ENCODE peak calls at places on chromosomes 7 and 10, in eight cellular contexts. One of them, this sample, is unnamed.
A peak's percentile ranks its signal among the peaks of the same experiment; 100 is the strongest.

GRCh38 chr10:44928462-44928861 is 17.3 kb downstream of the TMEM72 start:
- DNase-seq in tibial artery: no peak
- DNase-seq in fibroblast of lung: no peak
- DNase-seq in brain microvascular endothelial cell: no peak
- DNase-seq in H1: no peak
- DNase-seq in uterus: no peak
- DNase-seq in PC-9: no peak
- DNase-seq in cardiac muscle cell: no peak
- DNase-seq in this sample: no peak

GRCh38 chr7:78221961-78222751 is 423.6 kb downstream of the PHTF2 start:
- DNase-seq in uterus: no peak
- DNase-seq in cardiac muscle cell: no peak
- DNase-seq in brain microvascular endothelial cell: no peak
- DNase-seq in H1: no peak
- DNase-seq in tibial artery: no peak
- DNase-seq in fibroblast of lung: peak; percentile 58
- DNase-seq in PC-9: no peak
- DNase-seq in this sample: peak; percentile 10

GRCh38 chr7:151792671-151793070 is 84.2 kb downstream of the PRKAG2 start:
- DNase-seq in PC-9: no peak
- DNase-seq in tibial artery: no peak
- DNase-seq in cardiac muscle cell: no peak
- DNase-seq in fibroblast of lung: no peak
- DNase-seq in uterus: no peak
- DNase-seq in H1: no peak
- DNase-seq in brain microvascular endothelial cell: no peak
- DNase-seq in this sample: no peak

GRCh38 chr7:131692131-131692960 is 135.9 kb upstream of the PODXL start:
- DNase-seq in fibroblast of lung: peak; percentile 18
- DNase-seq in uterus: no peak
- DNase-seq in cardiac muscle cell: peak; percentile 79
- DNase-seq in brain microvascular endothelial cell: peak; percentile 52
- DNase-seq in H1: peak; percentile 53
- DNase-seq in tibial artery: no peak
- DNase-seq in PC-9: peak; percentile 54
- DNase-seq in this sample: peak; percentile 36

GRCh38 chr7:84675633-84676034 is 481.0 kb upstream of the SEMA3A start:
- DNase-seq in uterus: no peak
- DNase-seq in brain microvascular endothelial cell: no peak
- DNase-seq in H1: no peak
- DNase-seq in fibroblast of lung: peak; percentile 22
- DNase-seq in PC-9: peak; percentile 83
- DNase-seq in tibial artery: no peak
- DNase-seq in cardiac muscle cell: no peak
- DNase-seq in this sample: no peak

GRCh38 chr10:112732277-112732891 is 217.7 kb upstream of the TCF7L2 start:
- DNase-seq in fibroblast of lung: no peak
- DNase-seq in brain microvascular endothelial cell: no peak
- DNase-seq in uterus: no peak
- DNase-seq in PC-9: no peak
- DNase-seq in H1: no peak
- DNase-seq in tibial artery: no peak
- DNase-seq in cardiac muscle cell: no peak
- DNase-seq in this sample: peak; percentile 34

GRCh38 chr7:27188666-27189559 is 3.9 kb upstream of the HOXA11 start:
- DNase-seq in H1: no peak
- DNase-seq in PC-9: no peak
- DNase-seq in uterus: peak; percentile 55
- DNase-seq in tibial artery: peak; percentile 38
- DNase-seq in cardiac muscle cell: no peak
- DNase-seq in brain microvascular endothelial cell: no peak
- DNase-seq in fibroblast of lung: no peak
- DNase-seq in this sample: no peak

GRCh38 chr7:30596721-30597120 is 2.0 kb downstream of the GARS1 start:
- DNase-seq in uterus: no peak
- DNase-seq in H1: no peak
- DNase-seq in brain microvascular endothelial cell: no peak
- DNase-seq in tibial artery: no peak
- DNase-seq in PC-9: no peak
- DNase-seq in fibroblast of lung: peak; percentile 13
- DNase-seq in cardiac muscle cell: no peak
- DNase-seq in this sample: peak; percentile 17

GRCh38 chr10:35643976-35644799 is 2.1 kb upstream of the FZD8 start:
- DNase-seq in PC-9: no peak
- DNase-seq in uterus: no peak
- DNase-seq in fibroblast of lung: no peak
- DNase-seq in H1: no peak
- DNase-seq in cardiac muscle cell: peak; percentile 15
- DNase-seq in tibial artery: no peak
- DNase-seq in brain microvascular endothelial cell: no peak
- DNase-seq in this sample: peak; percentile 18

GRCh38 chr7:155412416-155413253 is 45.3 kb upstream of the EN2 start:
- DNase-seq in cardiac muscle cell: peak; percentile 79
- DNase-seq in tibial artery: no peak
- DNase-seq in PC-9: peak; percentile 33
- DNase-seq in H1: no peak
- DNase-seq in fibroblast of lung: no peak
- DNase-seq in uterus: no peak
- DNase-seq in brain microvascular endothelial cell: peak; percentile 5
- DNase-seq in this sample: no peak

GRCh38 chr7:30661926-30662325 is 20.3 kb downstream of the CRHR2 start:
- DNase-seq in fibroblast of lung: no peak
- DNase-seq in tibial artery: no peak
- DNase-seq in uterus: no peak
- DNase-seq in PC-9: no peak
- DNase-seq in H1: no peak
- DNase-seq in brain microvascular endothelial cell: no peak
- DNase-seq in cardiac muscle cell: no peak
- DNase-seq in this sample: no peak

GRCh38 chr10:33248638-33249037 is 85.8 kb downstream of the NRP1 start:
- DNase-seq in uterus: no peak
- DNase-seq in fibroblast of lung: peak; percentile 88
- DNase-seq in brain microvascular endothelial cell: peak; percentile 86
- DNase-seq in PC-9: no peak
- DNase-seq in cardiac muscle cell: no peak
- DNase-seq in H1: no peak
- DNase-seq in tibial artery: no peak
- DNase-seq in this sample: peak; percentile 94

GRCh38 chr7:92813390-92814024 is 22.9 kb downstream of the CDK6 start:
- DNase-seq in fibroblast of lung: no peak
- DNase-seq in cardiac muscle cell: no peak
- DNase-seq in PC-9: no peak
- DNase-seq in brain microvascular endothelial cell: no peak
- DNase-seq in tibial artery: no peak
- DNase-seq in H1: no peak
- DNase-seq in uterus: no peak
- DNase-seq in this sample: peak; percentile 48

GRCh38 chr10:61781969-61782403 is 119.3 kb downstream of the CABCOCO1 start:
- DNase-seq in fibroblast of lung: no peak
- DNase-seq in PC-9: no peak
- DNase-seq in brain microvascular endothelial cell: no peak
- DNase-seq in cardiac muscle cell: no peak
- DNase-seq in H1: no peak
- DNase-seq in tibial artery: no peak
- DNase-seq in uterus: no peak
- DNase-seq in this sample: no peak

GRCh38 chr7:72153132-72153512 is 259.0 kb downstream of the CALN1 start:
- DNase-seq in PC-9: no peak
- DNase-seq in cardiac muscle cell: no peak
- DNase-seq in brain microvascular endothelial cell: no peak
- DNase-seq in fibroblast of lung: no peak
- DNase-seq in H1: no peak
- DNase-seq in uterus: no peak
- DNase-seq in tibial artery: no peak
- DNase-seq in this sample: no peak

GRCh38 chr7:16644987-16645592 is 464 bp downstream of the ANKMY2 start:
- DNase-seq in tibial artery: peak; percentile 41
- DNase-seq in PC-9: no peak
- DNase-seq in H1: no peak
- DNase-seq in fibroblast of lung: peak; percentile 39
- DNase-seq in cardiac muscle cell: no peak
- DNase-seq in brain microvascular endothelial cell: no peak
- DNase-seq in uterus: no peak
- DNase-seq in this sample: peak; percentile 57

GRCh38 chr10:52390388-52390787 is 76.3 kb downstream of the DKK1 start:
- DNase-seq in fibroblast of lung: no peak
- DNase-seq in PC-9: no peak
- DNase-seq in brain microvascular endothelial cell: no peak
- DNase-seq in cardiac muscle cell: no peak
- DNase-seq in H1: no peak
- DNase-seq in tibial artery: no peak
- DNase-seq in uterus: no peak
- DNase-seq in this sample: no peak

GRCh38 chr7:47625861-47626444 is 44.0 kb upstream of the TNS3 start:
- DNase-seq in tibial artery: no peak
- DNase-seq in cardiac muscle cell: no peak
- DNase-seq in fibroblast of lung: no peak
- DNase-seq in PC-9: no peak
- DNase-seq in brain microvascular endothelial cell: no peak
- DNase-seq in uterus: no peak
- DNase-seq in H1: no peak
- DNase-seq in this sample: no peak

GRCh38 chr10:60414877-60415585 is 25.4 kb upstream of the ANK3 start:
- DNase-seq in cardiac muscle cell: peak; percentile 16
- DNase-seq in fibroblast of lung: peak; percentile 44
- DNase-seq in H1: no peak
- DNase-seq in brain microvascular endothelial cell: peak; percentile 92
- DNase-seq in PC-9: peak; percentile 90
- DNase-seq in uterus: no peak
- DNase-seq in tibial artery: no peak
- DNase-seq in this sample: peak; percentile 90

DNA sequence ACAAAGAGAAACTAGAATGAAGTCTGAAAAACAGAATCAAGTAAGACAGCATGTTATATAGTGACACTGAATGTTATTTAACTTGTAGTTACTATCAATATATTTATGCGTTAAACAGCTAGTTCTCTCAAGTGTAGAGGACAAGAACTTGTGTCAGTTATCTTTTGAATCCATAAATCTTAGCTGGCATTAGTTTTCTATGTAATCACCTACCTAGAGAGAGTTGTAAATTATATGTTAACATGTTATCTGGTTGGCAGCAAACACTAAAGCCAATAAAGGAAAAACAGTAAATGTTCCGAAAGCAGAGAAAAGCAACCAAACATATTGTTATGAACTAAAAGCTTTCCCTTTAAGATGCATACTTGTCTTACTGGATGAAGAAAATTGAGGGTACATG is 36.8 kb downstream of the SLC18A2 start:
- DNase-seq in H1: no peak
- DNase-seq in fibroblast of lung: no peak
- DNase-seq in uterus: no peak
- DNase-seq in tibial artery: no peak
- DNase-seq in PC-9: no peak
- DNase-seq in cardiac muscle cell: no peak
- DNase-seq in brain microvascular endothelial cell: no peak
- DNase-seq in this sample: no peak
- H3K4me3 ChIP-seq in H1: no peak overlapping the region
- H3K4me3 ChIP-seq in fibroblast of lung: no peak overlapping the region
- H3K4me3 ChIP-seq in uterus: no peak overlapping the region
- H3K4me3 ChIP-seq in tibial artery: no peak overlapping the region
- H3K4me3 ChIP-seq in PC-9: no peak overlapping the region
- H3K4me3 ChIP-seq in cardiac muscle cell: no peak overlapping the region
- H3K4me3 ChIP-seq in brain microvascular endothelial cell: no peak overlapping the region
- H3K4me3 ChIP-seq in this sample: no peak overlapping the region

DNA sequence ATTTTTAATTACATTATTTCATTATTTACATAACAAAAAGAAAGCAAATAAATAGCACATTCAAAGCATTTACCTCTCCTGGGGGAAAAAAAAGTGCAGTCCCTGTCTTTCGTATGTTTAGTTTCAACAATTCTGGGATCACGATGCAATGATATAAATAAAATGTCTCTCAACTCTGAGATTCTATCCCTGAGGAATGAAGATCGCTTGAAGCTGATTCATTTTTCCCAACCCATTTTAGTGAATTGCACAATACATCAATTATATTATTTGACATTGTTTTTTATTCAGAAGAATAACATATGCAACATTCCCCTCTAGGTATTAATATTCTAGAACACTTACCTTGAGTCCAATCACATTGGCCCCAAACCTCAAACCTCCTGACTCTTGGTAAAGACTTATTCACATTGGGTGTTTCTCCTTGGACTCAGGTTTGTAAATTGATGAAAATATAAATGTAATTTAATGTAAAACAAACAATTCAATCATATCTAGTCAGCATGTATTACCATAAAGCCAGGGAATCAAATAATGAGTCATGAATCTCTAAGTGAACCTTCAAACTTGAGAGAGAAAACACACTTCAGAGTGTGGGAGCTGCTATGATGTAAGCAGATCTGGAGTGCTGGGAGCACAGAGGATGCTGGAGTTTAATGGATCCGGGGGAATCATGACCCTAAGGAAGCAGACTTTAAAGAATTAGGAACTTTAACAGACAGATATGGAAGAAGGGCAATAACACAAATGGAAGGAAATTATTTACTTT is 5.3 kb upstream of the SCIN start:
- DNase-seq in brain microvascular endothelial cell: peak; percentile 22
- DNase-seq in tibial artery: no peak
- DNase-seq in cardiac muscle cell: no peak
- DNase-seq in H1: no peak
- DNase-seq in fibroblast of lung: no peak
- DNase-seq in PC-9: no peak
- DNase-seq in uterus: no peak
- DNase-seq in this sample: no peak
- H3K4me3 ChIP-seq in brain microvascular endothelial cell: no peak overlapping the region
- H3K4me3 ChIP-seq in tibial artery: no peak overlapping the region
- H3K4me3 ChIP-seq in cardiac muscle cell: no peak overlapping the region
- H3K4me3 ChIP-seq in H1: no peak overlapping the region
- H3K4me3 ChIP-seq in fibroblast of lung: no peak overlapping the region
- H3K4me3 ChIP-seq in PC-9: no peak overlapping the region
- H3K4me3 ChIP-seq in uterus: no peak overlapping the region
- H3K4me3 ChIP-seq in this sample: no peak overlapping the region

GRCh38 chr7:100432621-100433275 is 3.1 kb downstream of the MEPCE start:
- DNase-seq in uterus: no peak
- DNase-seq in fibroblast of lung: no peak
- DNase-seq in H1: no peak
- DNase-seq in brain microvascular endothelial cell: no peak
- DNase-seq in tibial artery: no peak
- DNase-seq in cardiac muscle cell: no peak
- DNase-seq in PC-9: no peak
- DNase-seq in this sample: no peak
- H3K4me3 ChIP-seq in uterus: no peak overlapping the region
- H3K4me3 ChIP-seq in fibroblast of lung: peak overlapping the region; percentile 14
- H3K4me3 ChIP-seq in H1: no peak overlapping the region
- H3K4me3 ChIP-seq in brain microvascular endothelial cell: no peak overlapping the region
- H3K4me3 ChIP-seq in tibial artery: no peak overlapping the region
- H3K4me3 ChIP-seq in cardiac muscle cell: no peak overlapping the region
- H3K4me3 ChIP-seq in PC-9: no peak overlapping the region
- H3K4me3 ChIP-seq in this sample: peak overlapping the region; percentile 90

DNA sequence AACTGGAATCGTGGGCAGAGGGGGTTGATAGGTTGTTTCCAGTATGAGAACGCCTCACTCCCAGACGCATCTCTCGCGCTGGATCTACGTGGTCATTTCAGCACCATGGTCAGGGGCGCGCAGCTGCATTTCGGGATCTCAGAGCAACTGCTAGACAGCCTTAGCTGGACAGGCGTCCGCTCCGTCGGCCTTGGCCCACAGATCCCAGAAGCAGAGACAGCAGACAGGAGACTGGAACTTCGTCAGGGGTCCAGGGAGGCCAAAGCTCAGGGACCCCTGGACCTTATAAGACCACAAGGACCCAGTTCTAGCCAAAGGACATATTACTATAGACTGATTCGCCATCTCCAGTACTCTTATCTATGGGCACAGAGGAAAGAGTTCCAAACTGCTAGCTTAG is 5.3 kb downstream of the NEUROG3 start:
- DNase-seq in fibroblast of lung: peak; percentile 63
- DNase-seq in H1: no peak
- DNase-seq in PC-9: peak; percentile 14
- DNase-seq in brain microvascular endothelial cell: peak; percentile 59
- DNase-seq in cardiac muscle cell: peak; percentile 87
- DNase-seq in uterus: no peak
- DNase-seq in tibial artery: peak; percentile 27
- DNase-seq in this sample: peak; percentile 68
- H3K4me3 ChIP-seq in fibroblast of lung: no peak overlapping the region
- H3K4me3 ChIP-seq in H1: no peak overlapping the region
- H3K4me3 ChIP-seq in PC-9: no peak overlapping the region
- H3K4me3 ChIP-seq in brain microvascular endothelial cell: no peak overlapping the region
- H3K4me3 ChIP-seq in cardiac muscle cell: no peak overlapping the region
- H3K4me3 ChIP-seq in uterus: no peak overlapping the region
- H3K4me3 ChIP-seq in tibial artery: no peak overlapping the region
- H3K4me3 ChIP-seq in this sample: no peak overlapping the region

This sample was measured in mesenchymal stem cell.